ENCODE peak calls at places on chromosomes 12 and 14, in five cellular contexts. Y is psoas muscle, T is kidney tubule cell, Z is DMS 273 treated with DMSO at 0.1 percent for 48 hours, I is NCI-H1417. G is an unnamed sample.

GRCh38 chr14:24390696-24391468 is 7.9 kb upstream of the NYNRIN start:
- DNase-seq in I (no peak), T (peak; percentile 80), Y (no peak), Z (no peak), G (peak; percentile 18)

GRCh38 chr12:106046947-106047346 is 91.8 kb downstream of the NUAK1 start:
- DNase-seq in I (no peak), Y (no peak), T (no peak), Z (no peak), G (no peak)

GRCh38 chr12:53052419-53053222 is 2.8 kb downstream of the TNS2 start:
- DNase-seq in T (peak; percentile 48), Z (no peak), I (no peak), Y (peak; percentile 92), G (peak; percentile 82)

GRCh38 chr14:94548999-94549985 is 11.9 kb upstream of the SERPINA4 start:
- DNase-seq in Y (peak; percentile 48), Z (peak; percentile 1), T (peak; percentile 56), I (peak; percentile 56), G (peak; percentile 65)

GRCh38 chr12:54795664-54796063 is 58.7 kb upstream of the MUCL1 start:
- DNase-seq in I (no peak), Z (no peak), T (no peak), Y (no peak), G (no peak)

GRCh38 chr14:42214981-42215491 is 608.4 kb downstream of the LRFN5 start:
- DNase-seq in Z (no peak), Y (no peak), I (no peak), T (peak; percentile 97), G (peak; percentile 77)

GRCh38 chr14:60058087-60058486 is 33.6 kb upstream of the PCNX4 start:
- DNase-seq in T (no peak), Y (no peak), I (no peak), Z (no peak), G (no peak)

GRCh38 chr12:96445743-96446655 is 43.4 kb upstream of the CFAP54 start:
- DNase-seq in Z (no peak), Y (no peak), I (no peak), T (peak; percentile 90), G (peak; percentile 56)

GRCh38 chr12:41402804-41403203 is 214.7 kb downstream of the PDZRN4 start:
- DNase-seq in Y (no peak), Z (no peak), I (no peak), T (no peak), G (no peak)

GRCh38 chr12:130796985-130797686 is 41.9 kb downstream of the STX2 start:
- DNase-seq in I (no peak), Z (no peak), Y (no peak), T (no peak), G (no peak)

GRCh38 chr14:101903111-101903561 is 61.2 kb upstream of the DYNC1H1 start:
- DNase-seq in I (no peak), Y (peak; percentile 53), T (no peak), Z (no peak), G (no peak)

G was measured in MCF 10A.